ENCODE peak calls at places on chromosomes 3 and 15, in five cellular contexts. C, V, D, S and X are unnamed samples.

GRCh38 chr15:26525096-26525495 is 247.8 kb downstream of the GABRB3 start:
- DNase-seq in C (no peak), V (no peak), D (no peak), S (no peak), X (no peak)

GRCh38 chr3:171257251-171258179 is 202.7 kb downstream of the TNIK start:
- DNase-seq in C (no peak), V (no peak), D (no peak), S (no peak), X (peak)

GRCh38 chr15:90262426-90262825 is 3.0 kb upstream of the NGRN start:
- DNase-seq in C (no peak), V (no peak), D (no peak), S (no peak), X (no peak)

GRCh38 chr3:56667973-56668579 is 15.0 kb downstream of the TASOR start:
- DNase-seq in C (no peak), V (no peak), D (no peak), S (no peak), X (peak)

GRCh38 chr3:126546549-126547239 is 12.0 kb downstream of the C3orf22 start:
- DNase-seq in C (peak), V (no peak), D (peak), S (no peak), X (no peak)

GRCh38 chr15:85330941-85331588 is 49.3 kb upstream of the AKAP13 start:
- DNase-seq in C (peak), V (peak), D (peak), S (peak), X (peak)

GRCh38 chr3:27146786-27147185 is 222.4 kb downstream of the NEK10 start:
- DNase-seq in C (no peak), V (no peak), D (no peak), S (no peak), X (no peak)

GRCh38 chr3:122457706-122458105 is 41.8 kb upstream of the WDR5B start:
- DNase-seq in C (no peak), V (no peak), D (no peak), S (no peak), X (no peak)

GRCh38 chr3:177983341-177983740 is 552.9 kb upstream of the KCNMB2 start:
- DNase-seq in C (no peak), V (no peak), D (no peak), S (no peak), X (no peak)

GRCh38 chr3:112289011-112289410 is 5.0 kb downstream of the SLC9C1 start:
- DNase-seq in C (no peak), V (no peak), D (no peak), S (no peak), X (no peak)

GRCh38 chr3:112297714-112298113 is 3.7 kb upstream of the SLC9C1 start:
- DNase-seq in C (no peak), V (no peak), D (no peak), S (no peak), X (no peak)

GRCh38 chr3:112298781-112299180 is 4.8 kb upstream of the SLC9C1 start:
- DNase-seq in C (no peak), V (no peak), D (no peak), S (no peak), X (no peak)

GRCh38 chr3:112293368-112294321 is at the start of gene SLC9C1:
- DNase-seq in C (peak), V (no peak), D (peak), S (peak), X (peak)
- H3K4me3 ChIP-seq in C (no peak), V (peak), D (peak), S (peak), X (peak)

GRCh38 chr3:159764211-159765024 is 224.2 kb upstream of the IL12A start:
- DNase-seq in C (peak), V (peak), D (peak), S (peak), X (peak)

GRCh38 chr3:159766563-159767185 is 222.0 kb upstream of the IL12A start:
- DNase-seq in C (no peak), V (no peak), D (no peak), S (no peak), X (peak)

GRCh38 chr3:159765025-159765859 is 223.4 kb upstream of the IL12A start:
- DNase-seq in C (peak), V (peak), D (peak), S (peak), X (peak)

GRCh38 chr3:159763466-159764210 is 225.0 kb upstream of the IL12A start:
- DNase-seq in C (peak), V (peak), D (peak), S (peak), X (peak)

GRCh38 chr3:159765860-159766294 is 222.8 kb upstream of the IL12A start:
- DNase-seq in C (no peak), V (no peak), D (no peak), S (no peak), X (no peak)
- H3K4me3 ChIP-seq in C (peak), V (peak), D (peak), S (no peak), X (peak)

DNA sequence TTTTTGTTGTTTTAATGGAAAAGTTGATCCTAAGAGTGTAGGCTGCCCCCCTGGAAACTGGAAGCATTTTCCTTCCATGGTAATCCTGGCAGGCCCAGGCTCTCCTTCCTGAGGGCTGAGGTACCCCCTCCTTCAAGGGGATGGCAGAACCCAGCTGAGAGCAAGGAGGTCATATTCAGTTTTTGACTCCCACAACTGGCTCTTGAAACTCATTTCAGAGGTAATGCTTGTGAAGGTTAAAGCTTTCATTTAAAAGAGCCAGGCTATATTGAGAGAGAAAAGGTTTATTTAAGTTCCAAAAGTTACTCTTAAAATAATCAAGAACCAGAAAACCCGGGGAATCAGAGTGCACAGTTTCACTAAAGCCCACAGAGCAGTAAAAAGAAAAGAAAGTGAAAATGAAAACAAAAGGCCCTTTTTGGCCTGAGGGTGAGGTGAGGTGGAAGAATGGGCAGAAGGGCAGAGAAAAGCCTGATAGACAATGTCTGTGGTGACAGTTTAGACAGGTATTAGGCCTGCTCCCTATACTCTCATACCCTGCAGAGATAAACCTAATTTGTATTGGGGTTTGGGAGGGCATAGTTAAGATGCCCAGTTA is 47.0 kb upstream of the RBP1 start:
- DNase-seq in C (no peak), V (no peak), D (no peak), S (no peak), X (no peak)
- H3K4me3 ChIP-seq in C (no peak), V (no peak), D (no peak), S (no peak), X (no peak)

DNA sequence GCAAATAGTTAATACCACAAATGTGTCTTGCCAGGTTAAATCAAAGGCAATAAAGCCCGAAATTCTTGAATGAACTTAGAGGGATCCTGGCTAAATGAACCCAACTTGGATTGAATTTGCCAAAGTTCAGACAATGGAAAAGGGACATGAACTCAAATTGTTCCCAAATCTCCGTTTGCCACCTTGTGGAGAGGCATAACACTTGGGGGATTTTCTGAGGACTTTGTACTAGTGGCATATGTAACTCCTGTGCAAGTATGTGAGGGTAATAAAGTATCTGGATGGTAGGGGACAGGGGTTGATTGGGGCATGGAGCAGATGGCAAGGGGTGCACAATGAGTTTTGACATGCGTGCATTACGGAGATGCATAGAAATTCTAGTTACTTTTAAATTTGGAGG is 1.3 kb upstream of the TCAIM start:
- DNase-seq in C (no peak), V (no peak), D (no peak), S (no peak), X (no peak)
- H3K4me3 ChIP-seq in C (peak), V (peak), D (peak), S (peak), X (no peak)

DNA sequence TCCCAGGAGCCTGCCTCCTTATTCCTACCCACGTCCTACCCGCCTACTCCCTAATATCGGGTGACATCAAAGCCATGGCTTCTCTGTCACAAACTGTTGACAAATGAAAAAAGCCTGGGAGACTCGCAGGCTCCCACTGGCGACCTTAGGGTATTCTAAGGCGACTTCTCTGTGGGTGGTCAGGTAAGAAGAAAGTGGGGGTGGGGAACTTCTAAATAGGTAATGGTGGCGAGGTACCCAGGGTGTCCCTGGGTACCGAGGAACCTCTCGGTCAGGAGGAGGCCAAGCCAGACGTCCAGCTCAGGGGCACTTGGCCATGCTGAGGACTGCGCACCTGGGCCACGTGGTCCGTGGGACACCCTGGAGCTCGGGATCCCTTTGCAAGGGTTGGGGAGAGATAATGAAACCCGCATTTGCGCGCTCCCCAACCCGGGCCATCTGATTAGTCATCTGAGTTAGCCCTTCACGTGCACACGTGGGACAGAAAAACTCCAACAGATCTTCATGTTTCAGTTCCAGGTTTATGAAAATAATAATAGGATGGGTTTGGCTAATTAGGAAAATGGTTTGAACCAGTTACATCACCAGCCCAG is 78.2 kb downstream of the NR2F2 start:
- DNase-seq in C (no peak), V (no peak), D (no peak), S (no peak), X (no peak)
- H3K4me3 ChIP-seq in C (no peak), V (no peak), D (no peak), S (no peak), X (no peak)

DNA sequence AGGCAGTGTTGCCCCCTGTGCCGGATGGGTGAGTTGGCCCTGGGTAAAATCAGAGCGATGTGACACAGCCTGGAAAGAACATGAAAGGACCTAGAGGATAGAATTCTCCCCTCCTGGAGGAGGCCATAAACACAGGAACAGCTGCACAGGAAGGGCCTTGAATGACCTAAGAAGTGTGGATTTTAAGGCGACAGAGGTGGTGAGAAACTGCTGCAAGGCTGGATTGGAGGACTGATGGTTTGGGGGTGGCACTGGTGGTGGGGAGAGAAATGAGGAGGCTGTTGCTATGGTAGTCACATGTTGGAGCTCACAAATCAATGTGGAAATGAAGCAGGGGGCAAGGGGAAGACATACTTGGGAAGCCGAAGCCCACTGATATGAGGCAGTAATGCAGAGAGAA is 13.8 kb downstream of the XIRP1 start:
- DNase-seq in C (no peak), V (no peak), D (no peak), S (no peak), X (peak)
- H3K4me3 ChIP-seq in C (peak), V (peak), D (no peak), S (peak), X (no peak)

GRCh38 chr3:139532996-139533395 is 6.5 kb downstream of the RBP1 start:
- DNase-seq in C (peak), V (no peak), D (no peak), S (peak), X (peak)

GRCh38 chr3:139533781-139534443 is 5.6 kb downstream of the RBP1 start:
- DNase-seq in C (peak), V (peak), D (no peak), S (no peak), X (peak)

GRCh38 chr3:139534992-139535879 is 4.3 kb downstream of the RBP1 start:
- DNase-seq in C (peak), V (peak), D (no peak), S (no peak), X (peak)

GRCh38 chr3:139537325-139537724 is 2.2 kb downstream of the RBP1 start:
- DNase-seq in C (peak), V (no peak), D (no peak), S (no peak), X (peak)

DNA sequence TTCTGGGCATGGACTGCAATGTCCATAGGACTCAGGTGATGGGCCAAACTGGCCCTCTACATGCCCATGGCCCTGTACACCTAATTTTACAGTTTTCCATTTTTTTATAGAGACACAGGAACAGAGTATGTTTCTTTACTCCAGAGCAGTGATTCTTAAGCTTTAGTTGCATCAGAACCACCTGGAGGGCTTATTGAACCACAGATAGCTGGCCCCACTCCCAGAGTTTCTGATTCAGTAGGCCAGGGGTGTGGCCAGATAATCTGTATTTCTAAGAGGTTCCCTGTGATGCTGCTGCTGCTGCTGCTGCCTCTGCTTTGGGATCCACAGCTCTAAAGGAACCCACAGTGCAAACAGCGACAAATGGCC is 5.1 kb downstream of the RBP1 start:
- DNase-seq in C (peak), V (no peak), D (peak), S (no peak), X (peak)
- H3K4me3 ChIP-seq in C (no peak), V (no peak), D (no peak), S (no peak), X (no peak)

DNA sequence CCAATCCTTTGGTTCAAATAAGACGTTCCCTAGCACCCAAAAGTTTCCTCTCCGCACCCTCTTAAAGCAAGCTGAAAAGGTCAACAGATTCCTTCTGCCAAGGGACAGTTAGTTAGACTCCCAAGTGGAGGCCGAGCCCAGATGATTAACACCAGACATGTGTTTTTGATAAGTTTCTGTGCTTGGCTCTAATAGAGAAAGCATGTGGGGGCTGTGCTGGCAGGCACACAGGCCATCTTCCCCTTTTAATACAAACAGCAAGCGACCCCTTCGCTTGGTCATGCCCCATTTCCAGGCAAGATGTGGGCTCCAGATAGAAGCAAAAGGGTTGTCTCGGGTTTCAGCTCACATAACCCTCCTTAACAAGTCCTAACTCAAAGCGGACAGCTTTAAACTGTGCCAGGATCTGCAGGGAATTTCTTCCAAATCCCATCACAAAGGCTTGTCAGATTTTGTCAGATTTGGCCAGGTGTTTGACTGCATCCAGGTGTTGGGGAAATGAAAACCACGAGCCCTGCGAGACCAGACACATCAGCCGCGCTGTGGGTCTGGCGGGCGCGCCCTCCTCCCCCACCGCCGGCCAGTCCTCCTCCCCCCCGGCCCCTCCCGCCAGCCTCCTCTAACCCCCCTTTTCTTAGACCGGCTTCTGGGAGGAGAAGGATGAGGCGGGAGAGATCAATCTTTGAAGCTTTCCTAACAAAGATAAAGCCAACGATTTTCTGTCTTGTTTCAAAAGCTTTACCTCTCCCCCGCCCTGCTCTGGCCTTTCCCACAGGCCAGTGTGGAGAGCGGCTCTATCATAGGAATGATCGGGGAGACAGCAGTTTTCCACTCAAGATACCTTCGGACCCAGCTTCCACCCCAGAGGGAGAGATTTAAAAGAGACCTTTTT is 3.4 kb downstream of the HES1 start:
- DNase-seq in C (peak), V (no peak), D (no peak), S (peak), X (peak)
- H3K4me3 ChIP-seq in C (no peak), V (peak), D (no peak), S (peak), X (peak)